ENCODE peak calls at places on chromosomes 6 and 20, in eight cellular contexts. O is ovary; Q is iPS-NIHi11; I is GM13977; D is activated T-cell treated with anti-CD3 and anti-CD28 coated beads, Interleukin-2, amount 50 U/mL, for 72 hours; K is activated CD8-positive, alpha-beta memory T cell treated with anti-CD3 and anti-CD28 coated beads for 4 hours; Y is stimulated activated CD8-positive, alpha-beta memory T cell treated with anti-CD3 and anti-CD28 coated beads, Interleukin-2, amount 100 ng/mL, for 1 hour; W is HS-27A. R is an unnamed sample.

GRCh38 chr6:131381694-131382093 is 191.3 kb upstream of the ARG1 start:
- DNase-seq in O (no peak), Q (no peak), I (no peak), D (no peak), K (no peak), Y (no peak), W (no peak), R (no peak)

GRCh38 chr6:73455865-73456629 is 4.0 kb upstream of the CGAS start:
- DNase-seq in O (no peak), Q (no peak), I (no peak), D (peak; percentile 20), K (no peak), Y (no peak), W (no peak), R (no peak)

GRCh38 chr20:56924976-56925695 is 296.0 kb downstream of the TFAP2C start:
- DNase-seq in O (no peak), Q (peak; percentile 70), I (peak; percentile 17), D (no peak), K (no peak), Y (no peak), W (no peak), R (no peak)

GRCh38 chr6:36380166-36380565 is 7.3 kb downstream of the ETV7 start:
- DNase-seq in O (no peak), Q (no peak), I (no peak), D (no peak), K (no peak), Y (no peak), W (no peak), R (no peak)

GRCh38 chr6:110039996-110040383 is 61.9 kb downstream of the GPR6 start:
- DNase-seq in O (peak; percentile 40), Q (peak; percentile 35), I (peak; percentile 43), D (peak; percentile 54), K (no peak), Y (no peak), W (no peak), R (no peak)

GRCh38 chr20:52926505-52926904 is 45.7 kb upstream of the TSHZ2 start:
- DNase-seq in O (no peak), Q (no peak), I (no peak), D (no peak), K (no peak), Y (no peak), W (no peak), R (no peak)

GRCh38 chr6:112029045-112029822 is 24.7 kb upstream of the CCN6 start:
- DNase-seq in O (peak; percentile 55), Q (peak; percentile 75), I (peak; percentile 46), D (peak; percentile 79), K (peak; percentile 32), Y (peak; percentile 27), W (peak; percentile 52), R (no peak)

GRCh38 chr20:48740714-48741113 is 87.1 kb downstream of the PREX1 start:
- DNase-seq in O (no peak), Q (no peak), I (peak; percentile 72), D (no peak), K (no peak), Y (no peak), W (no peak), R (no peak)

GRCh38 chr6:54194067-54194466 is 82.8 kb downstream of the MLIP start:
- DNase-seq in O (no peak), Q (no peak), I (no peak), D (no peak), K (no peak), Y (no peak), W (no peak), R (no peak)

GRCh38 chr6:34973547-34974248 is 84.6 kb downstream of the ANKS1A start:
- DNase-seq in O (no peak), Q (no peak), I (peak; percentile 27), D (no peak), K (no peak), Y (no peak), W (no peak), R (no peak)

GRCh38 chr6:167153523-167153959 is 4.2 kb downstream of the GPR31 start:
- DNase-seq in O (no peak), Q (no peak), I (peak; percentile 80), D (no peak), K (no peak), Y (no peak), W (no peak), R (no peak)

GRCh38 chr6:159119835-159120234 is 49.4 kb upstream of the FNDC1 start:
- DNase-seq in O (no peak), Q (no peak), I (no peak), D (no peak), K (no peak), Y (no peak), W (no peak), R (no peak)

GRCh38 chr20:10605547-10606195 is 68.1 kb downstream of the JAG1 start:
- DNase-seq in O (no peak), Q (no peak), I (no peak), D (no peak), K (no peak), Y (no peak), W (no peak), R (no peak)